ENCODE peak calls at places on chromosomes 2 and 18, in ten cellular contexts. U is heart right ventricle; S is H9; T is GM13977; R is HepG2; G is dermis microvascular lymphatic vessel endothelial cell; P is activated CD8-positive, alpha-beta memory T cell treated with anti-CD3 and anti-CD28 coated beads for 24 hours; Q is kidney epithelial cell; Z is neuronal stem cell; F is mucosa of descending colon. K is an unnamed sample.

GRCh38 chr2:129733579-129733978 is 245.9 kb upstream of the RAB6C start:
- DNase-seq in U (no peak), Z (no peak), P (peak; percentile 19), S (no peak), F (no peak), T (no peak), Q (no peak), R (no peak), G (no peak), K (no peak)

GRCh38 chr2:180682871-180683270 is 297.5 kb upstream of the UBE2E3 start:
- DNase-seq in U (no peak), F (no peak), T (no peak), Z (no peak), G (no peak), R (no peak), S (no peak), Q (no peak), P (no peak), K (no peak)

GRCh38 chr2:148096012-148096411 is 75.1 kb downstream of the MBD5 start:
- DNase-seq in G (no peak), F (no peak), Q (no peak), T (no peak), S (no peak), Z (no peak), R (no peak), U (no peak), P (no peak), K (no peak)

GRCh38 chr2:79292231-79292785 is 132.8 kb upstream of the REG3A start:
- DNase-seq in U (no peak), Z (no peak), P (no peak), T (no peak), R (no peak), F (no peak), S (no peak), G (no peak), Q (no peak), K (no peak)

GRCh38 chr2:111226797-111227700 is 106.3 kb downstream of the BCL2L11 start:
- DNase-seq in R (no peak), P (no peak), T (no peak), U (no peak), F (no peak), Z (no peak), S (no peak), G (no peak), Q (no peak), K (no peak)

GRCh38 chr2:47323009-47323821 is 79.7 kb upstream of the MSH2 start:
- DNase-seq in P (peak; percentile 85), R (peak; percentile 69), T (peak; percentile 70), Q (no peak), G (peak; percentile 40), S (peak; percentile 84), U (peak; percentile 68), Z (peak; percentile 65), F (peak; percentile 75), K (peak; percentile 71)

GRCh38 chr2:24971300-24971549 is 530 bp downstream of the DNAJC27 start:
- DNase-seq in F (no peak), U (no peak), G (no peak), R (no peak), S (peak; percentile 30), T (no peak), P (no peak), Z (no peak), Q (no peak), K (no peak)

GRCh38 chr2:40435426-40436092 is 16.3 kb downstream of the SLC8A1 start:
- DNase-seq in U (no peak), Q (no peak), Z (no peak), P (no peak), S (no peak), R (no peak), G (no peak), F (no peak), T (no peak), K (no peak)

GRCh38 chr2:50607746-50608145 is 424.2 kb downstream of the NRXN1 start:
- DNase-seq in G (no peak), R (no peak), F (no peak), T (no peak), P (no peak), Z (no peak), U (no peak), Q (no peak), S (no peak), K (no peak)

GRCh38 chr18:47801817-47802216 is 128.6 kb downstream of the SMAD2 start:
- DNase-seq in R (no peak), Q (no peak), U (no peak), G (no peak), T (no peak), Z (no peak), P (no peak), S (no peak), F (no peak), K (no peak)